ENCODE peak calls at places on chromosomes 12 and 14, in six cellular contexts. D is epithelial cell of proximal tubule, J is EL, R is T-cell, F is RWPE1, W is D721Med. H is an unnamed sample.

GRCh38 chr14:45715946-45716345 is 462.9 kb upstream of the MIS18BP1 start:
- DNase-seq in D (peak; percentile 65), J (peak; percentile 34), R (no peak), F (no peak), W (no peak), H (no peak)

GRCh38 chr14:54646576-54647130 is 79.7 kb downstream of the SAMD4A start:
- DNase-seq in D (no peak), J (no peak), R (no peak), F (no peak), W (no peak), H (no peak)

GRCh38 chr12:71128191-71128590 is 29.6 kb downstream of the TSPAN8 start:
- DNase-seq in D (peak; percentile 94), J (no peak), R (no peak), F (no peak), W (no peak), H (no peak)

GRCh38 chr12:77488041-77488620 is 342.6 kb upstream of the NAV3 start:
- DNase-seq in D (no peak), J (peak; percentile 6), R (no peak), F (no peak), W (no peak), H (no peak)

GRCh38 chr12:108609535-108610335 is 11.9 kb upstream of the TMEM119 start:
- DNase-seq in D (no peak), J (peak; percentile 59), R (no peak), F (no peak), W (no peak), H (no peak)

GRCh38 chr12:11726659-11727058 is 77.2 kb downstream of the ETV6 start:
- DNase-seq in D (no peak), J (no peak), R (no peak), F (no peak), W (no peak), H (no peak)

GRCh38 chr12:76588881-76589565 is 29.5 kb upstream of the OSBPL8 start:
- DNase-seq in D (no peak), J (peak; percentile 47), R (no peak), F (peak; percentile 23), W (no peak), H (no peak)

GRCh38 chr14:24978862-24979724 is 70.9 kb downstream of the STXBP6 start:
- DNase-seq in D (peak; percentile 43), J (peak; percentile 24), R (no peak), F (no peak), W (no peak), H (no peak)

GRCh38 chr14:99757331-99758070 is 35.7 kb upstream of the EML1 start:
- DNase-seq in D (peak; percentile 99), J (peak; percentile 97), R (no peak), F (peak; percentile 80), W (no peak), H (no peak)

GRCh38 chr14:72024043-72024407 is 91.8 kb downstream of the RGS6 start:
- DNase-seq in D (peak; percentile 23), J (peak; percentile 34), R (peak; percentile 14), F (peak; percentile 19), W (no peak), H (no peak)

GRCh38 chr12:49000346-49000745 is 1.2 kb upstream of the DDN start:
- DNase-seq in D (no peak), J (no peak), R (no peak), F (no peak), W (no peak), H (no peak)

GRCh38 chr12:1690578-1691122 is at the start of gene ADIPOR2:
- DNase-seq in D (peak; percentile 64), J (peak; percentile 97), R (peak; percentile 93), F (peak; percentile 97), W (peak; percentile 83), H (peak; percentile 91)

GRCh38 chr12:54232790-54233189 is 44.0 kb upstream of the SMUG1 start:
- DNase-seq in D (no peak), J (peak; percentile 47), R (no peak), F (no peak), W (no peak), H (no peak)

GRCh38 chr12:79407671-79408622 is 282.8 kb downstream of the PAWR start:
- DNase-seq in D (no peak), J (peak; percentile 91), R (no peak), F (peak; percentile 48), W (no peak), H (no peak)

GRCh38 chr12:119069029-119069731 is 87.8 kb downstream of the SRRM4 start:
- DNase-seq in D (no peak), J (no peak), R (no peak), F (no peak), W (no peak), H (no peak)

H was measured in activated effector memory CD4-positive, alpha-beta T cell treated with Interleukin-2 at 50 U/mL for 16 hours.